ENCODE peak calls at places on chromosome X, in six cellular contexts. L is GM23338, B is stomach, K is SK-N-MC, F is HCT116, V is upper lobe of left lung. O is an unnamed sample.

GRCh38 chrX:86014421-86014820 is 32.9 kb downstream of the CHM start:
- DNase-seq in L (no peak), B (no peak), K (no peak), F (no peak), V (no peak), O (no peak)

GRCh38 chrX:30971761-30972603 is 82.9 kb upstream of the TAB3 start:
- DNase-seq in L (peak), B (peak), K (peak), F (no peak), V (no peak), O (peak)

GRCh38 chrX:9566150-9566621 is 101.3 kb downstream of the TBL1X start:
- DNase-seq in L (no peak), B (peak), K (peak), F (peak), V (no peak), O (no peak)

GRCh38 chrX:16826207-16826606 is 39.9 kb downstream of the TXLNG start:
- DNase-seq in L (no peak), B (no peak), K (peak), F (no peak), V (no peak), O (no peak)

GRCh38 chrX:38816158-38816557 is 14.9 kb downstream of the MID1IP1 start:
- DNase-seq in L (no peak), B (no peak), K (no peak), F (no peak), V (no peak), O (no peak)

GRCh38 chrX:30673405-30673804 is 20.2 kb downstream of the GK start:
- DNase-seq in L (no peak), B (no peak), K (no peak), F (no peak), V (no peak), O (no peak)

GRCh38 chrX:72142094-72142843 is 10.6 kb upstream of the RTL5 start:
- DNase-seq in L (peak), B (no peak), K (no peak), F (no peak), V (no peak), O (no peak)

GRCh38 chrX:155966876-155967275 is 30.6 kb upstream of the IL9R start:
- DNase-seq in L (peak), B (no peak), K (no peak), F (peak), V (no peak), O (peak)

GRCh38 chrX:39759526-39760224 is 338.1 kb downstream of the BCOR start:
- DNase-seq in L (no peak), B (peak), K (no peak), F (no peak), V (no peak), O (no peak)

DNA sequence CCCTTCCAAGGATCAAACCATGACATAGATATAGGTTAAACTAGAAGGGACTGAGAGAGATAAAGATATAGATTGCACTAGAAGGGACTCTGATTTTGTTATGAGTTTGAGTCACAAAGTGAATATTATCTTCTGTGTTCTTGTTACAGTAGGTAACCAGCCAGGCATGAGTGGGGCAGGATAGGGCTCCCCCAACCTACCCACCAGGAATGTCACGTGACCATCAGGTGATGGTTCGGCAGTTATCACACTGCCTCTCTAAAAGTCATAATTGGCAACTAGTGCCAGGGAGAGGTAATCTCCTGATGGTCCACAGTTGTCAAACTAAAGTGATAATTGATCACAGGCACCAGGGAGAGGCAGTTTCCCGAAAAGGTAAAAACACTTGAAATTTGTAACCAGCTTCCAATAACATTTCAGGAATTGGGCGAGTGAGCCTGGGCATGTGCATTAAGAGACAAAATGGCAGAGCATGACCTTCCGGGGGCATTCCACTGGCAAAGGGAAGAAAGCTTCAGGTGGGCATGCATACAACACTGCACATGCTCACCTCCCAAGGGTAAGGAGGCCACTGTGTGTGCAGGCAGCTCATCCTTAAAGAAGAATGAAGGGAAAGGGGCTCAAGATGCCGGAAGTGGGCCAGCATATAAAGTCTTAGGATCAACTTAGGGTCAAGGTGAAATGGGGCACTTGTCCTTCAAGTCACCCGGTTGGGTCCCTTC is 533.6 kb upstream of the HTR2C start:
- DNase-seq in L (no peak), B (no peak), K (no peak), F (no peak), V (no peak), O (no peak)
- TF ChIP-seq POLR2AphosphoS5 in L (no peak), B (no peak), K (no peak), F (no peak), V (no peak), O (no peak)

DNA sequence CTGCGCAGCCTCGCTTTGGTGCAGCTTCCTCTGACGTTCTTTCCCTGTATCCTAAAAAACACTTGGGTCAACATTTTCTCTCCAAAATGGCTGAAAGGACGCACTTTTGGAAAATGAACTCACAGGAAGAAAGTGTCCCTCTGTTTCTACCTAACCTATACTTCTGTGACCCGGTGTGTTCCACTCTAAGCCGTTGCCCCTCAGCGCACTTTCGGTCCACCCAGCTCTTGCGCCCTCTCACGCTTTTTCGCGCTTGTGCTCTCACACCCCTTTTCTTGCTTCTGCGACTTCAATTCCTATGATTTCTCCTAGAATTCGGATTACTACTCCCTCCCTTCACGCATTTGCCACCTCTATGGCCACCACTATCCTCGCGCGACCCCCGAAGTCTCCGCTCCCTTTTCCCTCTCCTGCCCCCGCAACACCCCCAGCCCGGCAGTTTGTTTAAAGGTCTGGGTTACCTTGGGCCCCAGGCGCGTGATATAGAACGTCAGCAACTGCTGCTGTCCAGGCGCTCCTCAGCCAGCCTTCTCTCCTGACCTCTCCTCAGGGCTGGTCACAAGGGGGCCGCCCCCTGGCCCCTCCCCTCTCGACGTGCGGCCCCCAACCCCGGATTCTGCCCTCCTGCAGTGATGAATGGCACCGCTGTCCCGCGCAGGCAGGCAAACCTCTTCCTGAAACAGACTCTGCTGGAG is at the start of gene USP51:
- DNase-seq in L (peak), B (peak), K (no peak), F (no peak), V (peak), O (peak)
- TF ChIP-seq POLR2AphosphoS5 in L (peak), B (no peak), K (no peak), F (no peak), V (peak), O (no peak)

GRCh38 chrX:20668550-20668949 is 401.8 kb upstream of the RPS6KA3 start:
- DNase-seq in L (no peak), B (no peak), K (no peak), F (no peak), V (no peak), O (no peak)
- TF ChIP-seq POLR2AphosphoS5 in L (no peak), B (no peak), K (no peak), F (no peak), V (no peak), O (no peak)

GRCh38 chrX:130165703-130166502 is at the start of gene AIFM1:
- DNase-seq in L (peak), B (peak), K (peak), F (peak), V (peak), O (peak)
- TF ChIP-seq POLR2AphosphoS5 in L (peak), B (peak), K (peak), F (peak), V (peak), O (peak)